ENCODE peak calls at places on chromosomes 1 and 21, in four cellular contexts. O is lower leg skin, X is BE2C, K is GM12878. G is an unnamed sample.

GRCh38 chr1:82567308-82567707 is 766.6 kb downstream of the ADGRL2 start:
- DNase-seq in O (no peak), X (no peak), K (no peak), G (no peak)

GRCh38 chr1:87404306-87404705 is 75.6 kb downstream of the LMO4 start:
- DNase-seq in O (no peak), X (no peak), K (no peak), G (no peak)

GRCh38 chr21:45540601-45540970 is 1.7 kb downstream of the SLC19A1 start:
- DNase-seq in O (no peak), X (peak; percentile 6), K (no peak), G (peak; percentile 13)

GRCh38 chr1:207789792-207790787 is 38.2 kb downstream of the CD46 start:
- DNase-seq in O (no peak), X (no peak), K (no peak), G (no peak)

GRCh38 chr21:16072176-16072575 is 342.4 kb downstream of the USP25 start:
- DNase-seq in O (no peak), X (no peak), K (no peak), G (no peak)

GRCh38 chr1:70057500-70057899 is 147.9 kb downstream of the LRRC40 start:
- DNase-seq in O (no peak), X (no peak), K (no peak), G (no peak)

GRCh38 chr21:44774972-44775371 is 26.6 kb downstream of the UBE2G2 start:
- DNase-seq in O (no peak), X (no peak), K (no peak), G (no peak)

GRCh38 chr1:175319112-175319911 is 126.7 kb upstream of the KIAA0040 start:
- DNase-seq in O (peak; percentile 92), X (peak; percentile 70), K (peak; percentile 37), G (peak; percentile 81)

GRCh38 chr1:16614361-16615252 is 1.2 kb upstream of the NBPF1 start:
- DNase-seq in O (peak; percentile 91), X (no peak), K (no peak), G (peak; percentile 35)

GRCh38 chr1:97849350-97850339 is 71.2 kb downstream of the DPYD start:
- DNase-seq in O (no peak), X (no peak), K (no peak), G (no peak)

GRCh38 chr1:101253976-101254660 is 17.3 kb downstream of the S1PR1 start:
- DNase-seq in O (no peak), X (no peak), K (no peak), G (no peak)

GRCh38 chr1:82503805-82504204 is 703.1 kb downstream of the ADGRL2 start:
- DNase-seq in O (no peak), X (no peak), K (no peak), G (no peak)

GRCh38 chr1:22653741-22654140 is 705 bp downstream of the C1QB start:
- DNase-seq in O (no peak), X (no peak), K (no peak), G (no peak)

GRCh38 chr1:106620521-106620954 is 435.9 kb upstream of the PRMT6 start:
- DNase-seq in O (peak; percentile 83), X (no peak), K (no peak), G (no peak)

GRCh38 chr1:102837551-102837950 is 270.8 kb downstream of the COL11A1 start:
- DNase-seq in O (no peak), X (no peak), K (no peak), G (no peak)

GRCh38 chr1:196546272-196547245 is 61.7 kb downstream of the KCNT2 start:
- DNase-seq in O (no peak), X (no peak), K (no peak), G (no peak)

GRCh38 chr1:66505671-66506392 is 28.1 kb upstream of the SGIP1 start:
- DNase-seq in O (no peak), X (no peak), K (no peak), G (no peak)

GRCh38 chr1:197921235-197922069 is 4.3 kb downstream of the LHX9 start:
- DNase-seq in O (peak; percentile 83), X (peak; percentile 48), K (no peak), G (no peak)

GRCh38 chr1:223831755-223832636 is 13.8 kb downstream of the TP53BP2 start:
- DNase-seq in O (no peak), X (no peak), K (no peak), G (no peak)

GRCh38 chr1:211035821-211036380 is 98.0 kb downstream of the KCNH1 start:
- DNase-seq in O (no peak), X (no peak), K (no peak), G (no peak)

GRCh38 chr1:25619101-25619890 is 2.7 kb downstream of the MAN1C1 start:
- DNase-seq in O (peak; percentile 88), X (peak; percentile 57), K (no peak), G (peak; percentile 58)

GRCh38 chr1:154485106-154485505 is 16.9 kb upstream of the TDRD10 start:
- DNase-seq in O (peak; percentile 86), X (no peak), K (no peak), G (peak; percentile 66)

GRCh38 chr1:78587213-78587612 is 33.0 kb upstream of the IFI44L start:
- DNase-seq in O (no peak), X (no peak), K (no peak), G (no peak)

GRCh38 chr1:109466440-109467300 is at the start of gene SYPL2:
- DNase-seq in O (no peak), X (peak; percentile 33), K (no peak), G (peak; percentile 67)

GRCh38 chr1:22731924-22732522 is 21.4 kb downstream of the EPHB2 start:
- DNase-seq in O (no peak), X (no peak), K (no peak), G (no peak)

GRCh38 chr21:29538115-29538514 is 239.4 kb downstream of the BACH1 start:
- DNase-seq in O (no peak), X (no peak), K (no peak), G (no peak)

GRCh38 chr1:16944038-16944437 is 22.3 kb downstream of the CROCC start:
- DNase-seq in O (no peak), X (no peak), K (no peak), G (no peak)

GRCh38 chr1:1926346-1926811 is 7.3 kb upstream of the TMEM52 start:
- DNase-seq in O (no peak), X (no peak), K (no peak), G (no peak)

GRCh38 chr1:230807029-230807428 is 59.8 kb downstream of the CAPN9 start:
- DNase-seq in O (no peak), X (no peak), K (no peak), G (no peak)

GRCh38 chr1:15272009-15272781 is 25.2 kb downstream of the FHAD1 start:
- DNase-seq in O (peak; percentile 81), X (peak; percentile 65), K (no peak), G (peak; percentile 44)
- H3K4me3 ChIP-seq in O (no peak overlapping the region), X (no peak overlapping the region), K (no peak overlapping the region), G (no peak overlapping the region)

GRCh38 chr21:37915516-37915915 is 741 bp downstream of the KCNJ6 start:
- DNase-seq in O (no peak), X (no peak), K (no peak), G (no peak)

GRCh38 chr21:37914211-37914900 is 1.9 kb downstream of the KCNJ6 start:
- DNase-seq in O (no peak), X (no peak), K (no peak), G (no peak)

GRCh38 chr21:37917612-37918011 is 1.4 kb upstream of the KCNJ6 start:
- DNase-seq in O (no peak), X (no peak), K (no peak), G (no peak)

GRCh38 chr21:37915941-37916794 is at the start of gene KCNJ6:
- DNase-seq in O (no peak), X (peak; percentile 70), K (no peak), G (no peak)

GRCh38 chr21:37916795-37917142 is 512 bp upstream of the KCNJ6 start:
- DNase-seq in O (no peak), X (peak; percentile 34), K (no peak), G (no peak)
- TF ChIP-seq CTCF in O (no peak), X (peak; percentile 43), K (no peak), G (no peak)

GRCh38 chr1:41365772-41366427 is 4.7 kb downstream of the FOXO6 start:
- DNase-seq in O (no peak), X (no peak), K (peak; percentile 19), G (no peak)
- H3K4me3 ChIP-seq in O (no peak overlapping the region), X (peak overlapping the region; percentile 24), K (peak overlapping the region; percentile 65), G (peak overlapping the region; percentile 2)

DNA sequence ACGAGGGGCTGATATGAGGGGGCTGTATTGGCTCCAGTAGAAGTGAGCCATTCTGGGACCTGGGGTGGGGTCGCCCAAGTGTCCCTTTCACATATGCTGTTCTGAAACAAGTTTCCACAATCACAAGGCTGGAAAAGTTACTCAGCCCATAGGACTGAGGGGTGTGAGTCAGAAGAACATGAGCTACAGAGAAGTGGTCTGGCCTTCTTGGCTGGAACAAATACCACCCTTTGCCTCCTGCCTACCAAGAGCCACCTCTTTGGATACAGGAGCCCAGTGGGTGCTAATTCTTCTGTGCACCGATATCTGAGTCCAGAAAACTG is 42.4 kb downstream of the MEF2D start:
- DNase-seq in O (no peak), X (no peak), K (no peak), G (no peak)
- TF ChIP-seq CTCF in O (no peak), X (no peak), K (no peak), G (no peak)

DNA sequence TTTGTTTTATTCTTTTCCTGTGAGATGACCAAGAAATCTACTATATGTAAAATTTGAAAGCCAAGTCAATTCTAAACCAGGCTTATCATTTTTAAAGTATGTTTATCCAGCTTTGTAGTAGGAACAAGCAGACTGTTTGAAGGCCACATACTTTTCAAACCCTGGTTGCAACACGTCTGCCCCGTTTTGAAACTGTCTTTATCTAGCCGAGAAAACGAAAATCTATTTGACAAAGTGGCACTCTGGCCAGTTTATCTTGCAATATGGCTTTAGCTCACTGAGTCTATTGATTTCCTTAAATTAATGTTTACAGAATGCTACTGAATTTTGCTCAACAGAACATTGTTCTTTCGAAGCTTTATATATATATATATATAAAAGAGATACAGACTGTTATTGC is 39.7 kb downstream of the PROX1 start:
- DNase-seq in O (no peak), X (no peak), K (no peak), G (no peak)
- H3K4me3 ChIP-seq in O (no peak overlapping the region), X (no peak overlapping the region), K (no peak overlapping the region), G (no peak overlapping the region)

GRCh38 chr1:226186124-226187018 is at the start of gene ACBD3:
- DNase-seq in O (peak; percentile 97), X (peak; percentile 90), K (peak; percentile 41), G (peak; percentile 87)
- TF ChIP-seq CTCF in O (no peak), X (no peak), K (no peak), G (peak; percentile 33)